ENCODE peak calls at places on chromosomes 6 and 20, in ten cellular contexts. One of them, this sample, is unnamed.

GRCh38 chr20:48723308-48724264 is 104.2 kb downstream of the PREX1 start:
- DNase-seq in HCT116: no peak
- DNase-seq in ovary: no peak
- DNase-seq in fibroblast of lung: no peak
- DNase-seq in pancreas: no peak
- DNase-seq in heart right ventricle: peak; percentile 29
- DNase-seq in IMR-90: no peak
- DNase-seq in H1: no peak
- DNase-seq in lower lobe of right lung: peak; percentile 75
- DNase-seq in right lobe of liver: peak; percentile 45
- DNase-seq in this sample: no peak

GRCh38 chr20:44481719-44482416 is 6.2 kb downstream of the TTPAL start:
- DNase-seq in HCT116: no peak
- DNase-seq in ovary: no peak
- DNase-seq in fibroblast of lung: no peak
- DNase-seq in pancreas: no peak
- DNase-seq in heart right ventricle: no peak
- DNase-seq in IMR-90: no peak
- DNase-seq in H1: no peak
- DNase-seq in lower lobe of right lung: no peak
- DNase-seq in right lobe of liver: peak; percentile 74
- DNase-seq in this sample: no peak

GRCh38 chr6:27867051-27867940 is 44.9 kb downstream of the OR2B2 start:
- DNase-seq in HCT116: no peak
- DNase-seq in ovary: peak; percentile 22
- DNase-seq in fibroblast of lung: peak; percentile 72
- DNase-seq in pancreas: no peak
- DNase-seq in heart right ventricle: peak; percentile 53
- DNase-seq in IMR-90: peak; percentile 78
- DNase-seq in H1: peak; percentile 94
- DNase-seq in lower lobe of right lung: peak; percentile 82
- DNase-seq in right lobe of liver: peak; percentile 82
- DNase-seq in this sample: peak; percentile 91

GRCh38 chr20:63121749-63122405 is 94.1 kb downstream of the YTHDF1 start:
- DNase-seq in HCT116: no peak
- DNase-seq in ovary: no peak
- DNase-seq in fibroblast of lung: no peak
- DNase-seq in pancreas: no peak
- DNase-seq in heart right ventricle: no peak
- DNase-seq in IMR-90: no peak
- DNase-seq in H1: no peak
- DNase-seq in lower lobe of right lung: peak; percentile 30
- DNase-seq in right lobe of liver: peak; percentile 37
- DNase-seq in this sample: no peak

GRCh38 chr20:22584630-22584921 is 204 bp upstream of the FOXA2 start:
- DNase-seq in HCT116: no peak
- DNase-seq in ovary: no peak
- DNase-seq in fibroblast of lung: no peak
- DNase-seq in pancreas: peak; percentile 93
- DNase-seq in heart right ventricle: no peak
- DNase-seq in IMR-90: no peak
- DNase-seq in H1: peak; percentile 79
- DNase-seq in lower lobe of right lung: peak; percentile 93
- DNase-seq in right lobe of liver: peak; percentile 92
- DNase-seq in this sample: no peak

GRCh38 chr6:45445749-45446454 is 68.2 kb upstream of the SUPT3H start:
- DNase-seq in HCT116: peak; percentile 94
- DNase-seq in ovary: no peak
- DNase-seq in fibroblast of lung: peak; percentile 98
- DNase-seq in pancreas: peak; percentile 17
- DNase-seq in heart right ventricle: peak; percentile 68
- DNase-seq in IMR-90: peak; percentile 99
- DNase-seq in H1: no peak
- DNase-seq in lower lobe of right lung: peak; percentile 71
- DNase-seq in right lobe of liver: peak; percentile 74
- DNase-seq in this sample: no peak

GRCh38 chr6:15675537-15676170 is 12.8 kb upstream of the DTNBP1 start:
- DNase-seq in HCT116: no peak
- DNase-seq in ovary: no peak
- DNase-seq in fibroblast of lung: no peak
- DNase-seq in pancreas: no peak
- DNase-seq in heart right ventricle: no peak
- DNase-seq in IMR-90: no peak
- DNase-seq in H1: no peak
- DNase-seq in lower lobe of right lung: no peak
- DNase-seq in right lobe of liver: no peak
- DNase-seq in this sample: no peak

GRCh38 chr6:11828185-11828897 is 49.7 kb upstream of the ADTRP start:
- DNase-seq in HCT116: no peak
- DNase-seq in ovary: no peak
- DNase-seq in fibroblast of lung: no peak
- DNase-seq in pancreas: no peak
- DNase-seq in heart right ventricle: no peak
- DNase-seq in IMR-90: peak; percentile 11
- DNase-seq in H1: no peak
- DNase-seq in lower lobe of right lung: no peak
- DNase-seq in right lobe of liver: no peak
- DNase-seq in this sample: peak; percentile 30

GRCh38 chr6:163745566-163746400 is 331.3 kb downstream of the QKI start:
- DNase-seq in HCT116: no peak
- DNase-seq in ovary: no peak
- DNase-seq in fibroblast of lung: peak; percentile 97
- DNase-seq in pancreas: no peak
- DNase-seq in heart right ventricle: peak; percentile 71
- DNase-seq in IMR-90: peak; percentile 92
- DNase-seq in H1: no peak
- DNase-seq in lower lobe of right lung: no peak
- DNase-seq in right lobe of liver: no peak
- DNase-seq in this sample: no peak

GRCh38 chr6:143513410-143513809 is 1.9 kb upstream of the FUCA2 start:
- DNase-seq in HCT116: no peak
- DNase-seq in ovary: no peak
- DNase-seq in fibroblast of lung: no peak
- DNase-seq in pancreas: no peak
- DNase-seq in heart right ventricle: no peak
- DNase-seq in IMR-90: no peak
- DNase-seq in H1: peak; percentile 87
- DNase-seq in lower lobe of right lung: peak; percentile 60
- DNase-seq in right lobe of liver: no peak
- DNase-seq in this sample: no peak

GRCh38 chr20:23643665-23644064 is 5.9 kb upstream of the CST3 start:
- DNase-seq in HCT116: no peak
- DNase-seq in ovary: no peak
- DNase-seq in fibroblast of lung: no peak
- DNase-seq in pancreas: no peak
- DNase-seq in heart right ventricle: no peak
- DNase-seq in IMR-90: no peak
- DNase-seq in H1: no peak
- DNase-seq in lower lobe of right lung: no peak
- DNase-seq in right lobe of liver: no peak
- DNase-seq in this sample: no peak

GRCh38 chr6:169800668-169801395 is 49.4 kb downstream of the ERMARD start:
- DNase-seq in HCT116: peak; percentile 13
- DNase-seq in ovary: no peak
- DNase-seq in fibroblast of lung: peak; percentile 75
- DNase-seq in pancreas: no peak
- DNase-seq in heart right ventricle: no peak
- DNase-seq in IMR-90: peak; percentile 82
- DNase-seq in H1: peak; percentile 44
- DNase-seq in lower lobe of right lung: no peak
- DNase-seq in right lobe of liver: peak; percentile 47
- DNase-seq in this sample: no peak

GRCh38 chr6:136173519-136174507 is 76.3 kb downstream of the MTFR2 start:
- DNase-seq in HCT116: no peak
- DNase-seq in ovary: peak; percentile 60
- DNase-seq in fibroblast of lung: peak; percentile 26
- DNase-seq in pancreas: no peak
- DNase-seq in heart right ventricle: peak; percentile 53
- DNase-seq in IMR-90: peak; percentile 96
- DNase-seq in H1: no peak
- DNase-seq in lower lobe of right lung: no peak
- DNase-seq in right lobe of liver: no peak
- DNase-seq in this sample: no peak

GRCh38 chr6:108781419-108782110 is 66.7 kb upstream of the ARMC2 start:
- DNase-seq in HCT116: no peak
- DNase-seq in ovary: no peak
- DNase-seq in fibroblast of lung: peak; percentile 21
- DNase-seq in pancreas: no peak
- DNase-seq in heart right ventricle: no peak
- DNase-seq in IMR-90: peak; percentile 12
- DNase-seq in H1: peak; percentile 71
- DNase-seq in lower lobe of right lung: no peak
- DNase-seq in right lobe of liver: no peak
- DNase-seq in this sample: no peak

GRCh38 chr20:46438156-46438750 is 31.8 kb upstream of the ELMO2 start:
- DNase-seq in HCT116: peak; percentile 21
- DNase-seq in ovary: no peak
- DNase-seq in fibroblast of lung: peak; percentile 21
- DNase-seq in pancreas: no peak
- DNase-seq in heart right ventricle: peak; percentile 5
- DNase-seq in IMR-90: peak; percentile 32
- DNase-seq in H1: no peak
- DNase-seq in lower lobe of right lung: no peak
- DNase-seq in right lobe of liver: no peak
- DNase-seq in this sample: peak; percentile 36

GRCh38 chr6:129889580-129889979 is 28.5 kb upstream of the TMEM244 start:
- DNase-seq in HCT116: no peak
- DNase-seq in ovary: no peak
- DNase-seq in fibroblast of lung: peak; percentile 89
- DNase-seq in pancreas: no peak
- DNase-seq in heart right ventricle: no peak
- DNase-seq in IMR-90: peak; percentile 91
- DNase-seq in H1: no peak
- DNase-seq in lower lobe of right lung: no peak
- DNase-seq in right lobe of liver: no peak
- DNase-seq in this sample: no peak

GRCh38 chr20:13865156-13865555 is 80.3 kb downstream of the NDUFAF5 start:
- DNase-seq in HCT116: no peak
- DNase-seq in ovary: no peak
- DNase-seq in fibroblast of lung: peak; percentile 32
- DNase-seq in pancreas: no peak
- DNase-seq in heart right ventricle: no peak
- DNase-seq in IMR-90: no peak
- DNase-seq in H1: no peak
- DNase-seq in lower lobe of right lung: no peak
- DNase-seq in right lobe of liver: no peak
- DNase-seq in this sample: no peak

GRCh38 chr6:122790740-122791679 is 2.0 kb downstream of the SMPDL3A start:
- DNase-seq in HCT116: no peak
- DNase-seq in ovary: no peak
- DNase-seq in fibroblast of lung: no peak
- DNase-seq in pancreas: no peak
- DNase-seq in heart right ventricle: no peak
- DNase-seq in IMR-90: peak; percentile 13
- DNase-seq in H1: no peak
- DNase-seq in lower lobe of right lung: no peak
- DNase-seq in right lobe of liver: peak; percentile 57
- DNase-seq in this sample: no peak
- H3K27ac ChIP-seq in HCT116: no peak overlapping the region
- H3K27ac ChIP-seq in ovary: no peak overlapping the region
- H3K27ac ChIP-seq in fibroblast of lung: no peak overlapping the region
- H3K27ac ChIP-seq in pancreas: peak overlapping the region; percentile 99
- H3K27ac ChIP-seq in heart right ventricle: no peak overlapping the region
- H3K27ac ChIP-seq in IMR-90: peak overlapping the region; percentile 85
- H3K27ac ChIP-seq in H1: no peak overlapping the region
- H3K27ac ChIP-seq in lower lobe of right lung: peak overlapping the region; percentile 93
- H3K27ac ChIP-seq in right lobe of liver: peak overlapping the region; percentile 95
- H3K27ac ChIP-seq in this sample: no peak overlapping the region

DNA sequence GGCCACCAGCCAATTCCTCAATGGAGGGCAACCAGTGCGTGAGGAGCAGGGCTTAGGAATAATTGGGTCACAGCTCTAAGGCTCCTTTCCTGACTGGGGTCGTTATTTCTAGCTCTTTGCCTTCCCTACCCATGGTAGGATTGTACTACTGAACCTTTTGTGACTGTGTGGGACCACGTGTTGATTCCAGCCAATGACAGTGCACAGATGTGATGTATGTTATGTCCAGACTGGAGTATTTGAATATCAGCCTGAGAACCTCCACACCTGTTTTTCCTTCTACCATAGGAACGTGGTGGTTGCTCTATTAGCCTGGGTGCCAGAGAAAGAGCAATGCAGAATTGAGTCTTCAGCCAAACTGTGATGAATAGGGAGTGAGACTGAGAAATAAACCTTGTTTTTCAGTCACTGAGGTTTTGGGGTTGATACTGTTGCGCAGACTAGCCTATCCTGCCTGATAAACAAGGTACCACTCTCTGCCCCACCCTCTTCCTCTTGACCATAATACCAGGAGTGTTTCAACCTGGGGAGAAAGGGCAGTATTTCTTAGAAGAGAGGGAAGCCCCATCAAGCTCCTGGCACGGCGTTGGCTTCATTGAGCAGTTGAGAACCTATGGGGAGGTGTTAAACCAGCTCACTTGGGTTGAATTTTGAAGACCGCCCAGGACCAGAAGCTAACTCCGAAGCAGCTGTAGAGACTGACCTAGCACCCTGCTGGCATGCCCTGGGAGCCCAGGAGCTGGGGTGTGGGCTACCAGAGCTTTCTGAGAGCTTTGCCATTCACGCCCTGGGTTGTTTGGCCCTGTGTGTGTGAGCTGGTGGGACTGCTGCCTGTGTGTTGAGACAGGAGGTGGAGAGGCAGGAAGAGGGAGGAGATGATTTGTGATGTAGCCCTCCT is 105.5 kb upstream of the BACH2 start:
- DNase-seq in HCT116: no peak
- DNase-seq in ovary: no peak
- DNase-seq in fibroblast of lung: no peak
- DNase-seq in pancreas: no peak
- DNase-seq in heart right ventricle: no peak
- DNase-seq in IMR-90: peak; percentile 7
- DNase-seq in H1: no peak
- DNase-seq in lower lobe of right lung: no peak
- DNase-seq in right lobe of liver: no peak
- DNase-seq in this sample: peak; percentile 27
- TF ChIP-seq CTCF in HCT116: no peak
- TF ChIP-seq CTCF in ovary: no peak
- TF ChIP-seq CTCF in fibroblast of lung: no peak
- TF ChIP-seq CTCF in pancreas: no peak
- TF ChIP-seq CTCF in heart right ventricle: no peak
- TF ChIP-seq CTCF in IMR-90: no peak
- TF ChIP-seq CTCF in H1: no peak
- TF ChIP-seq CTCF in lower lobe of right lung: no peak
- TF ChIP-seq CTCF in right lobe of liver: no peak
- TF ChIP-seq CTCF in this sample: no peak

GRCh38 chr6:7617954-7618764 is 28.2 kb downstream of the SNRNP48 start:
- DNase-seq in HCT116: no peak
- DNase-seq in ovary: no peak
- DNase-seq in fibroblast of lung: peak; percentile 66
- DNase-seq in pancreas: no peak
- DNase-seq in heart right ventricle: peak; percentile 24
- DNase-seq in IMR-90: peak; percentile 32
- DNase-seq in H1: no peak
- DNase-seq in lower lobe of right lung: peak; percentile 70
- DNase-seq in right lobe of liver: no peak
- DNase-seq in this sample: no peak
- H3K27ac ChIP-seq in HCT116: no peak overlapping the region
- H3K27ac ChIP-seq in ovary: no peak overlapping the region
- H3K27ac ChIP-seq in fibroblast of lung: no peak overlapping the region
- H3K27ac ChIP-seq in pancreas: no peak overlapping the region
- H3K27ac ChIP-seq in heart right ventricle: no peak overlapping the region
- H3K27ac ChIP-seq in IMR-90: no peak overlapping the region
- H3K27ac ChIP-seq in H1: no peak overlapping the region
- H3K27ac ChIP-seq in lower lobe of right lung: no peak overlapping the region
- H3K27ac ChIP-seq in right lobe of liver: no peak overlapping the region
- H3K27ac ChIP-seq in this sample: no peak overlapping the region

GRCh38 chr6:85677243-85677956 is 34.7 kb upstream of the SYNCRIP start:
- DNase-seq in HCT116: no peak
- DNase-seq in ovary: no peak
- DNase-seq in fibroblast of lung: no peak
- DNase-seq in pancreas: no peak
- DNase-seq in heart right ventricle: no peak
- DNase-seq in IMR-90: no peak
- DNase-seq in H1: no peak
- DNase-seq in lower lobe of right lung: no peak
- DNase-seq in right lobe of liver: no peak
- DNase-seq in this sample: peak; percentile 55
- TF ChIP-seq CTCF in HCT116: no peak
- TF ChIP-seq CTCF in ovary: no peak
- TF ChIP-seq CTCF in fibroblast of lung: no peak
- TF ChIP-seq CTCF in pancreas: no peak
- TF ChIP-seq CTCF in heart right ventricle: peak; percentile 28
- TF ChIP-seq CTCF in IMR-90: peak; percentile 30
- TF ChIP-seq CTCF in H1: no peak
- TF ChIP-seq CTCF in lower lobe of right lung: peak; percentile 20
- TF ChIP-seq CTCF in right lobe of liver: peak; percentile 39
- TF ChIP-seq CTCF in this sample: peak; percentile 66